ENCODE peak calls at places on chromosomes 12 and 14, in nine cellular contexts. One of them, this sample, is unnamed.

GRCh38 chr12:23795494-23795893 is 154.0 kb downstream of the SOX5 start:
- DNase-seq in activated CD4-positive, alpha-beta T cell treated with anti-CD3 and anti-CD28 coated beads, Interleukin-2, amount 50 U/mL, for 24 hours: no peak
- DNase-seq in effector memory CD4-positive, alpha-beta T cell: no peak
- DNase-seq in adipocyte: no peak
- DNase-seq in H7: no peak
- DNase-seq in testis: no peak
- DNase-seq in AG20443: no peak
- DNase-seq in ovary: no peak
- DNase-seq in T47D: peak
- DNase-seq in this sample: no peak

GRCh38 chr14:55802986-55803431 is 223.0 kb downstream of the KTN1 start:
- DNase-seq in AG20443: no peak
- DNase-seq in ovary: no peak
- DNase-seq in adipocyte: no peak
- DNase-seq in effector memory CD4-positive, alpha-beta T cell: no peak
- DNase-seq in testis: no peak
- DNase-seq in T47D: no peak
- DNase-seq in H7: no peak
- DNase-seq in activated CD4-positive, alpha-beta T cell treated with anti-CD3 and anti-CD28 coated beads, Interleukin-2, amount 50 U/mL, for 24 hours: no peak
- DNase-seq in this sample: no peak

GRCh38 chr14:47262801-47263200 is 412.6 kb downstream of the MDGA2 start:
- DNase-seq in adipocyte: no peak
- DNase-seq in effector memory CD4-positive, alpha-beta T cell: no peak
- DNase-seq in AG20443: no peak
- DNase-seq in testis: no peak
- DNase-seq in activated CD4-positive, alpha-beta T cell treated with anti-CD3 and anti-CD28 coated beads, Interleukin-2, amount 50 U/mL, for 24 hours: no peak
- DNase-seq in H7: no peak
- DNase-seq in T47D: no peak
- DNase-seq in ovary: no peak
- DNase-seq in this sample: no peak

GRCh38 chr12:97556201-97556824 is 93.7 kb downstream of the RMST start:
- DNase-seq in testis: no peak
- DNase-seq in H7: no peak
- DNase-seq in adipocyte: peak
- DNase-seq in T47D: peak
- DNase-seq in activated CD4-positive, alpha-beta T cell treated with anti-CD3 and anti-CD28 coated beads, Interleukin-2, amount 50 U/mL, for 24 hours: no peak
- DNase-seq in AG20443: peak
- DNase-seq in ovary: no peak
- DNase-seq in effector memory CD4-positive, alpha-beta T cell: no peak
- DNase-seq in this sample: no peak

GRCh38 chr12:126685636-126686035 is 1581.3 kb upstream of the TMEM132C start:
- DNase-seq in testis: no peak
- DNase-seq in T47D: no peak
- DNase-seq in adipocyte: no peak
- DNase-seq in AG20443: no peak
- DNase-seq in H7: no peak
- DNase-seq in effector memory CD4-positive, alpha-beta T cell: no peak
- DNase-seq in ovary: no peak
- DNase-seq in activated CD4-positive, alpha-beta T cell treated with anti-CD3 and anti-CD28 coated beads, Interleukin-2, amount 50 U/mL, for 24 hours: no peak
- DNase-seq in this sample: no peak

GRCh38 chr14:37977481-37977880 is 230.2 kb upstream of the SSTR1 start:
- DNase-seq in testis: no peak
- DNase-seq in T47D: no peak
- DNase-seq in activated CD4-positive, alpha-beta T cell treated with anti-CD3 and anti-CD28 coated beads, Interleukin-2, amount 50 U/mL, for 24 hours: no peak
- DNase-seq in adipocyte: no peak
- DNase-seq in ovary: no peak
- DNase-seq in effector memory CD4-positive, alpha-beta T cell: no peak
- DNase-seq in H7: no peak
- DNase-seq in AG20443: no peak
- DNase-seq in this sample: no peak

GRCh38 chr12:2465681-2466080 is 329.1 kb upstream of the FKBP4 start:
- DNase-seq in activated CD4-positive, alpha-beta T cell treated with anti-CD3 and anti-CD28 coated beads, Interleukin-2, amount 50 U/mL, for 24 hours: no peak
- DNase-seq in AG20443: no peak
- DNase-seq in effector memory CD4-positive, alpha-beta T cell: no peak
- DNase-seq in testis: no peak
- DNase-seq in T47D: no peak
- DNase-seq in adipocyte: no peak
- DNase-seq in H7: no peak
- DNase-seq in ovary: no peak
- DNase-seq in this sample: no peak

GRCh38 chr12:57118711-57119271 is 7.6 kb upstream of the STAT6 start:
- DNase-seq in ovary: no peak
- DNase-seq in effector memory CD4-positive, alpha-beta T cell: no peak
- DNase-seq in testis: no peak
- DNase-seq in AG20443: no peak
- DNase-seq in adipocyte: no peak
- DNase-seq in activated CD4-positive, alpha-beta T cell treated with anti-CD3 and anti-CD28 coated beads, Interleukin-2, amount 50 U/mL, for 24 hours: no peak
- DNase-seq in T47D: no peak
- DNase-seq in H7: no peak
- DNase-seq in this sample: no peak

GRCh38 chr12:10362828-10363664 is 26.8 kb downstream of the KLRK1 start:
- DNase-seq in ovary: no peak
- DNase-seq in adipocyte: no peak
- DNase-seq in testis: peak
- DNase-seq in activated CD4-positive, alpha-beta T cell treated with anti-CD3 and anti-CD28 coated beads, Interleukin-2, amount 50 U/mL, for 24 hours: no peak
- DNase-seq in AG20443: no peak
- DNase-seq in effector memory CD4-positive, alpha-beta T cell: no peak
- DNase-seq in H7: no peak
- DNase-seq in T47D: no peak
- DNase-seq in this sample: no peak

GRCh38 chr14:19823765-19824164 is 20.2 kb downstream of the OR4N2 start:
- DNase-seq in testis: no peak
- DNase-seq in effector memory CD4-positive, alpha-beta T cell: no peak
- DNase-seq in T47D: no peak
- DNase-seq in activated CD4-positive, alpha-beta T cell treated with anti-CD3 and anti-CD28 coated beads, Interleukin-2, amount 50 U/mL, for 24 hours: no peak
- DNase-seq in ovary: no peak
- DNase-seq in AG20443: peak
- DNase-seq in H7: no peak
- DNase-seq in adipocyte: no peak
- DNase-seq in this sample: no peak

GRCh38 chr14:22794533-22794932 is 20.7 kb downstream of the SLC7A7 start:
- DNase-seq in H7: no peak
- DNase-seq in ovary: no peak
- DNase-seq in AG20443: no peak
- DNase-seq in adipocyte: no peak
- DNase-seq in testis: no peak
- DNase-seq in activated CD4-positive, alpha-beta T cell treated with anti-CD3 and anti-CD28 coated beads, Interleukin-2, amount 50 U/mL, for 24 hours: no peak
- DNase-seq in effector memory CD4-positive, alpha-beta T cell: no peak
- DNase-seq in T47D: no peak
- DNase-seq in this sample: peak

GRCh38 chr12:22971247-22971646 is 346.3 kb downstream of the ETNK1 start:
- DNase-seq in AG20443: no peak
- DNase-seq in T47D: no peak
- DNase-seq in H7: no peak
- DNase-seq in activated CD4-positive, alpha-beta T cell treated with anti-CD3 and anti-CD28 coated beads, Interleukin-2, amount 50 U/mL, for 24 hours: no peak
- DNase-seq in ovary: no peak
- DNase-seq in testis: no peak
- DNase-seq in effector memory CD4-positive, alpha-beta T cell: no peak
- DNase-seq in adipocyte: no peak
- DNase-seq in this sample: no peak

GRCh38 chr12:55142896-55143870 is 17.0 kb downstream of the OR9K2 start:
- DNase-seq in AG20443: peak
- DNase-seq in adipocyte: peak
- DNase-seq in ovary: no peak
- DNase-seq in H7: peak
- DNase-seq in activated CD4-positive, alpha-beta T cell treated with anti-CD3 and anti-CD28 coated beads, Interleukin-2, amount 50 U/mL, for 24 hours: peak
- DNase-seq in effector memory CD4-positive, alpha-beta T cell: no peak
- DNase-seq in testis: peak
- DNase-seq in T47D: peak
- DNase-seq in this sample: peak

GRCh38 chr12:76820888-76821482 is 57.1 kb downstream of the ZDHHC17 start:
- DNase-seq in adipocyte: peak
- DNase-seq in H7: peak
- DNase-seq in ovary: no peak
- DNase-seq in effector memory CD4-positive, alpha-beta T cell: no peak
- DNase-seq in testis: peak
- DNase-seq in AG20443: peak
- DNase-seq in T47D: peak
- DNase-seq in activated CD4-positive, alpha-beta T cell treated with anti-CD3 and anti-CD28 coated beads, Interleukin-2, amount 50 U/mL, for 24 hours: no peak
- DNase-seq in this sample: no peak

GRCh38 chr12:26648584-26648983 is 184.4 kb downstream of the ITPR2 start:
- DNase-seq in H7: no peak
- DNase-seq in AG20443: peak
- DNase-seq in T47D: no peak
- DNase-seq in ovary: no peak
- DNase-seq in testis: no peak
- DNase-seq in activated CD4-positive, alpha-beta T cell treated with anti-CD3 and anti-CD28 coated beads, Interleukin-2, amount 50 U/mL, for 24 hours: no peak
- DNase-seq in effector memory CD4-positive, alpha-beta T cell: no peak
- DNase-seq in adipocyte: peak
- DNase-seq in this sample: no peak

GRCh38 chr12:53695148-53696138 is 19.6 kb upstream of the ATP5MC2 start:
- DNase-seq in ovary: no peak
- DNase-seq in adipocyte: peak
- DNase-seq in T47D: no peak
- DNase-seq in testis: no peak
- DNase-seq in activated CD4-positive, alpha-beta T cell treated with anti-CD3 and anti-CD28 coated beads, Interleukin-2, amount 50 U/mL, for 24 hours: no peak
- DNase-seq in AG20443: peak
- DNase-seq in H7: peak
- DNase-seq in effector memory CD4-positive, alpha-beta T cell: peak
- DNase-seq in this sample: no peak